ENCODE peak calls at places on chromosomes 7 and 10, in six cellular contexts. T, O, K, J, W and F are unnamed samples.
A peak's percentile ranks its signal among the peaks of the same experiment; 100 is the strongest.

GRCh38 chr7:149099058-149099457 is 8.5 kb upstream of the ZNF786 start:
- DNase-seq in W (no peak), K (no peak), J (no peak), O (no peak), T (no peak), F (no peak)

GRCh38 chr10:22611425-22612111 is 102.8 kb downstream of the PIP4K2A start:
- DNase-seq in K (no peak), O (no peak), J (peak; percentile 89), W (peak; percentile 23), T (no peak), F (peak; percentile 81)

GRCh38 chr10:80515511-80515910 is 22.2 kb upstream of the SH2D4B start:
- DNase-seq in J (no peak), T (no peak), W (no peak), K (no peak), O (no peak), F (no peak)

GRCh38 chr10:119362122-119362521 is 154.8 kb downstream of the GRK5 start:
- DNase-seq in K (no peak), T (no peak), W (no peak), J (no peak), O (no peak), F (no peak)

GRCh38 chr10:74637685-74638084 is 188.7 kb upstream of the KAT6B start:
- DNase-seq in W (no peak), T (no peak), J (no peak), O (no peak), K (no peak), F (no peak)

GRCh38 chr10:49534670-49535381 is 4.1 kb downstream of the ERCC6 start:
- DNase-seq in T (no peak), K (peak; percentile 5), J (no peak), W (no peak), O (no peak), F (no peak)

GRCh38 chr10:101291254-101292193 is 62.3 kb upstream of the LBX1 start:
- DNase-seq in W (no peak), O (no peak), K (peak; percentile 12), J (no peak), T (peak; percentile 22), F (peak; percentile 7)

GRCh38 chr10:74206727-74207126 is 55.7 kb downstream of the ADK start:
- DNase-seq in O (no peak), T (peak; percentile 63), K (no peak), W (no peak), J (no peak), F (no peak)

GRCh38 chr10:117967149-117967548 is 79.6 kb downstream of the RAB11FIP2 start:
- DNase-seq in J (no peak), W (no peak), T (no peak), K (no peak), O (no peak), F (no peak)

GRCh38 chr10:3293536-3294431 is 121.2 kb upstream of the PITRM1 start:
- DNase-seq in K (no peak), W (no peak), J (no peak), O (no peak), T (peak; percentile 65), F (no peak)

GRCh38 chr7:40205992-40206391 is 71.2 kb downstream of the SUGCT start:
- DNase-seq in W (no peak), T (no peak), J (no peak), O (no peak), K (no peak), F (no peak)

GRCh38 chr10:62617702-62618451 is 186.6 kb upstream of the ADO start:
- DNase-seq in J (no peak), T (no peak), W (no peak), K (peak; percentile 73), O (no peak), F (no peak)

GRCh38 chr10:73304876-73305275 is 52.4 kb upstream of the MRPS16 start:
- DNase-seq in W (no peak), K (no peak), O (no peak), J (no peak), T (no peak), F (no peak)

GRCh38 chr10:114026189-114027040 is 17.3 kb upstream of the ADRB1 start:
- DNase-seq in W (no peak), J (no peak), K (no peak), O (no peak), T (no peak), F (no peak)

GRCh38 chr10:12264204-12264908 is 68.4 kb downstream of the CDC123 start:
- DNase-seq in O (no peak), T (peak; percentile 45), K (peak; percentile 49), J (peak; percentile 61), W (peak; percentile 48), F (peak; percentile 53)

GRCh38 chr7:141660259-141660658 is 41.7 kb downstream of the DENND11 start:
- DNase-seq in K (peak; percentile 75), J (no peak), T (no peak), W (no peak), O (no peak), F (no peak)

GRCh38 chr10:123203393-123204126 is 49.4 kb downstream of the BUB3 start:
- DNase-seq in K (no peak), T (peak; percentile 22), O (no peak), J (no peak), W (no peak), F (no peak)

GRCh38 chr10:90288403-90288933 is 569.4 kb downstream of the HTR7 start:
- DNase-seq in O (no peak), T (no peak), W (no peak), K (no peak), J (no peak), F (no peak)